ENCODE peak calls at places on chromosomes 12 and 14, in eight cellular contexts. E, F, A, D, J, T, O and B are unnamed samples.

GRCh38 chr12:1932264-1932777 is 13.9 kb upstream of the CACNA2D4 start:
- DNase-seq in E (peak; percentile 37), F (no peak), A (no peak), D (no peak), J (peak; percentile 75), T (no peak), O (peak; percentile 75), B (no peak)

GRCh38 chr14:52391866-52392600 is 77.9 kb downstream of the PTGER2 start:
- DNase-seq in E (peak; percentile 83), F (peak; percentile 9), A (no peak), D (peak; percentile 68), J (peak; percentile 88), T (no peak), O (no peak), B (no peak)

GRCh38 chr12:131287015-131287937 is 333.6 kb downstream of the ADGRD1 start:
- DNase-seq in E (no peak), F (no peak), A (no peak), D (no peak), J (no peak), T (no peak), O (no peak), B (no peak)

GRCh38 chr14:93987376-93987775 is 9.7 kb upstream of the CCDC197 start:
- DNase-seq in E (no peak), F (no peak), A (no peak), D (no peak), J (no peak), T (no peak), O (peak; percentile 52), B (no peak)

GRCh38 chr14:80996049-80996901 is 40.9 kb downstream of the TSHR start:
- DNase-seq in E (peak; percentile 74), F (peak; percentile 72), A (peak; percentile 64), D (peak; percentile 81), J (peak; percentile 90), T (peak; percentile 53), O (no peak), B (peak; percentile 34)

GRCh38 chr14:90398315-90398811 is 1.5 kb downstream of the CALM1 start:
- DNase-seq in E (peak; percentile 26), F (peak; percentile 26), A (no peak), D (no peak), J (no peak), T (peak; percentile 27), O (no peak), B (no peak)

GRCh38 chr12:123743002-123743401 is 19.1 kb upstream of the DNAH10 start:
- DNase-seq in E (no peak), F (no peak), A (no peak), D (no peak), J (no peak), T (no peak), O (no peak), B (no peak)

GRCh38 chr14:105460116-105460515 is 14.5 kb upstream of the CRIP2 start:
- DNase-seq in E (no peak), F (no peak), A (no peak), D (no peak), J (no peak), T (no peak), O (no peak), B (no peak)

GRCh38 chr14:42715316-42715715 is 1108.6 kb downstream of the LRFN5 start:
- DNase-seq in E (peak; percentile 32), F (no peak), A (peak; percentile 1), D (no peak), J (peak; percentile 44), T (no peak), O (no peak), B (no peak)

DNA sequence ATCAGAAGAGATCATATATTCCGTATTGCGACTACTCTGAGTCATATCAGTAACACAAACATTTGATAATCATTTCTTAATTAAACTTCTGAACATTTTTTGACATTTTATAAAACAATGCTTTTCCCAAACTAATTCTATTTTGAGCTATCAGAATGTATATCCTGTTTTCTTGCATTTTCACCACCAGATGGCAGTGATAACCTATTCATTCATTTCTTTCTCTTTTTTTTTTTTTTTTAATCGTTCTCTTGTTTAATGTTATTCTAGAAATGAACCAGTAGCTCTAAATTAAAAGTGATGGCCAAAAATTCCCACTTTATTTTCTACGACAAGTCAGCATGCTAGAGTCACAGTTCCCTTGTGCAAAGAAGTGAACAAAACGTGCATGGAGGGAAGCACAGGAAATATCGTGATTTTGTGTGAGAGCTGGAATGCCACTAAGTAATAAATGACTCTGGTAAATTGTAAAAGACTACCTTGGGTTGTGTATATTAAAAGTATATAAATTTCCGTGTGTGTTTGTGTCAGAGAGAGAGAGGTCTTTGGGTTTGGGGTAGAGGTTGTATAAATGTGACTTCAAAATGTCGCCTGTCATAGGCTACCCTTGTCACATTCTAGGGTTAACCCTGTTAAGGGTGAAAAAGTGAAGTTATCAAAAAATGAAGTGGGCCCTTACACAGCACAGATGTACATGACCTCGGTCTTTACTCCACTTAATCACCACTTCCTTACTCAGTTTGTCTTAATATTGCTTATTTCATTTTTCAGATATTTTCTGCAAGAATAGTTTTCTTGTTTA is 40.4 kb upstream of the LDHB start:
- DNase-seq in E (peak; percentile 41), F (peak; percentile 7), A (peak; percentile 11), D (peak; percentile 6), J (peak; percentile 78), T (no peak), O (no peak), B (no peak)
- TF ChIP-seq CTCF in E (peak; percentile 43), F (peak; percentile 13), A (peak; percentile 60), D (peak; percentile 54), J (peak; percentile 36), T (no peak), O (peak; percentile 85), B (peak; percentile 18)

GRCh38 chr12:40054554-40055226 is 51.2 kb downstream of the SLC2A13 start:
- DNase-seq in E (peak; percentile 75), F (peak; percentile 90), A (peak; percentile 15), D (peak; percentile 64), J (peak; percentile 86), T (no peak), O (no peak), B (no peak)
- H3K4me3 ChIP-seq in E (no peak overlapping the region), F (no peak overlapping the region), A (no peak overlapping the region), D (no peak overlapping the region), J (no peak overlapping the region), T (no peak overlapping the region), O (peak overlapping the region; percentile 4), B (no peak overlapping the region)

GRCh38 chr14:61469771-61470170 is 148.4 kb downstream of the PRKCH start:
- DNase-seq in E (no peak), F (no peak), A (no peak), D (no peak), J (no peak), T (peak; percentile 38), O (no peak), B (no peak)

GRCh38 chr14:61470954-61471279 is 149.5 kb downstream of the PRKCH start:
- DNase-seq in E (no peak), F (no peak), A (no peak), D (no peak), J (no peak), T (no peak), O (no peak), B (no peak)

GRCh38 chr14:61472025-61472672 is 150.8 kb downstream of the PRKCH start:
- DNase-seq in E (peak; percentile 98), F (peak; percentile 98), A (peak; percentile 95), D (peak; percentile 97), J (peak; percentile 97), T (no peak), O (peak; percentile 45), B (no peak)

GRCh38 chr14:61471297-61471980 is 150.1 kb downstream of the PRKCH start:
- DNase-seq in E (no peak), F (peak; percentile 36), A (no peak), D (no peak), J (no peak), T (no peak), O (no peak), B (no peak)

DNA sequence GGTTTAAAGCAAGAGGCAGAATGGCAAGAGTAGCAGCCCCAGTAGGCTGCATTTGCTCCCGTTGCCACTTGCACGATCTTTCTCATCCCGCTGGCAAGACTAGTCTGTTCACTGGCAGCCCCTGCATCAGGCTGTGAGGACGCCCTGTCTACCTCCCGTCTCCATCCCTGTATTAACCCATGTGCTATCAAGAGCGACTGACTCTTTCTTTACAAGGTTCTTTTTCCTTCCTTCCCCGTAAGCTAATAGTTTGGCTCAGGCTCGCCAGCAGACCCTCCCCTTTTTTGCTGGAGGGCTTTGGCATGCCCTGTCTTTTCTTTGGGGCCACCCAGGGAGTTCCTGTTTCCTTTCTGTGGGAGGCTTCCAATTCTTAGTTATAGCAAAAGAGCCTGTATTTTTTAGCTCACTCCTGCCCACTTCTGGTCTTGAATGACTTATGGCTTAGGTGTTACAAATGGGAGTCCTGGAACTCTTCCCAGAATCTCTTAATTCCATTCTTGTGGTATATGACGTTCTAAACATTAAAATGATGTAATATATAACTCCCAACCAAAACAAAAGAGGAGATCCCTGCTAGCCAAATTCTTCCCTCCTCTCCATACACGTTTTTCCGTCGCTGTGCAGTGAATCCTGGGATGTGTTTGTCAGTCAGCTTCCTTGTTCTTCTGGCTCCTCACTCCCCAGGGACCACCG is 149.0 kb downstream of the PRKCH start:
- DNase-seq in E (peak; percentile 97), F (peak; percentile 94), A (peak; percentile 94), D (peak; percentile 79), J (peak; percentile 97), T (no peak), O (peak; percentile 40), B (no peak)
- TF ChIP-seq CTCF in E (peak; percentile 24), F (peak; percentile 50), A (peak; percentile 41), D (peak; percentile 40), J (peak; percentile 43), T (no peak), O (peak; percentile 39), B (peak; percentile 15)

GRCh38 chr12:122062832-122063690 is 15.5 kb upstream of the MLXIP start:
- DNase-seq in E (peak; percentile 83), F (peak; percentile 61), A (no peak), D (peak; percentile 76), J (peak; percentile 89), T (no peak), O (peak; percentile 44), B (no peak)

GRCh38 chr12:122063691-122064033 is 14.9 kb upstream of the MLXIP start:
- DNase-seq in E (no peak), F (no peak), A (no peak), D (no peak), J (peak; percentile 49), T (no peak), O (no peak), B (no peak)

GRCh38 chr12:122067548-122067947 is 11.0 kb upstream of the MLXIP start:
- DNase-seq in E (no peak), F (no peak), A (no peak), D (no peak), J (no peak), T (no peak), O (no peak), B (no peak)

GRCh38 chr12:122064034-122064777 is 14.3 kb upstream of the MLXIP start:
- DNase-seq in E (peak; percentile 92), F (peak; percentile 98), A (no peak), D (peak; percentile 37), J (peak; percentile 99), T (peak; percentile 88), O (peak; percentile 81), B (no peak)

DNA sequence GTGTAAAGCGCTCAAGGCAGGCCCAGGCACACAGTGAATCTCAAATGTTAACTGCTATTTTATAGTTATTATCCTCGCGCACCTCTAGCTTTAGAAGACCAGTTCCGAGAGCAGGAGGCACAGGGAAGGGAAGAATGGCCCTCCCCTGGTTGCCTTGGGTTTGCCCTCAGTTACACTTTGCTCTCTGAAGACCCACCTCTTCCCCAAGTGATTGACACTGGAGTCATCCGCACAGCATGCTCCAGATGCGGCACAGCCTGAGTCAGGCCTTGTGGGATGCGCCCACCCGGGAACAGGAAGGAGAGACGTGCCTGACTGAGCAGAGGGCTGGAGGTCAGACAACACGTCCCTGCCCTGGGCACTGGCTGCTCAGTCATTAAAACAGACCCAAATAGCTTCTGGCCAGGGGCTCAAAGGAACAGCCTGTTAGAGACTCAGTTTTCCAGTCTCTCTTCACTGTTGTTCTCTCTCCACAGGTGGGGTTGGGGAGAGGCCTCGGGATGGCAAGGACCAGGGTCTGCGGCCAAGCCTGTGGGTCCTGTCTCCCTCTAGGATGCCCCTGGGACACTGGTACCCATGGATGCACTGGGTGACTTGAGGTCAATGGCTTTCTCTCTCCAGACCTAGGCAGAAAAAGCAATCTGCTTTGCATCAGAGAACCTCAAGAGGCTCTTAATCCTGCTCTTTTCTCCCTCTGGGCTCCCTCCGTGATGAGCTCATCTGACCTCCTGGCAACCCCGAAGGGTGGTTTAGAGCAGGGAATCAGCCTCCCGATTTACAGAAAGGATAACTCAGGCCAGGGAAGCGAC is 13.6 kb upstream of the MLXIP start:
- DNase-seq in E (peak; percentile 82), F (peak; percentile 91), A (no peak), D (no peak), J (peak; percentile 80), T (peak; percentile 89), O (peak; percentile 42), B (no peak)
- H3K4me3 ChIP-seq in E (no peak overlapping the region), F (peak overlapping the region; percentile 30), A (no peak overlapping the region), D (no peak overlapping the region), J (peak overlapping the region; percentile 59), T (no peak overlapping the region), O (peak overlapping the region; percentile 10), B (no peak overlapping the region)